ENCODE peak calls at places on chromosomes 13 and 19, in four cellular contexts. B is tibial nerve, D is AG04450, G is WTC11. E is an unnamed sample.

GRCh38 chr13:85312071-85312470 is 487.1 kb downstream of the SLITRK6 start:
- DNase-seq in B (no peak), D (no peak), G (no peak), E (no peak)

GRCh38 chr13:73194310-73194709 is 135.5 kb downstream of the KLF5 start:
- DNase-seq in B (no peak), D (no peak), G (no peak), E (no peak)

GRCh38 chr13:94065741-94066140 is 413.7 kb downstream of the DCT start:
- DNase-seq in B (no peak), D (peak; percentile 23), G (no peak), E (no peak)

GRCh38 chr13:33174491-33174890 is 111.1 kb downstream of the STARD13 start:
- DNase-seq in B (no peak), D (no peak), G (no peak), E (no peak)

GRCh38 chr19:1066748-1067340 is at the start of gene ARHGAP45:
- DNase-seq in B (no peak), D (no peak), G (peak; percentile 49), E (no peak)

GRCh38 chr19:46015080-46015960 is 7.5 kb downstream of the PGLYRP1 start:
- DNase-seq in B (no peak), D (no peak), G (peak; percentile 92), E (peak; percentile 76)

GRCh38 chr19:41206926-41207750 is 11.9 kb upstream of the AXL start:
- DNase-seq in B (peak; percentile 90), D (no peak), G (no peak), E (no peak)

GRCh38 chr13:101838305-101838835 is 385.9 kb downstream of the ITGBL1 start:
- DNase-seq in B (no peak), D (no peak), G (no peak), E (no peak)

GRCh38 chr19:307793-308420 is 16.7 kb upstream of the PLPP2 start:
- DNase-seq in B (no peak), D (no peak), G (no peak), E (no peak)

GRCh38 chr19:48108997-48109782 is 1.4 kb downstream of the PLA2G4C start:
- DNase-seq in B (no peak), D (no peak), G (no peak), E (no peak)

GRCh38 chr13:22801402-22802003 is 379.3 kb upstream of the SGCG start:
- DNase-seq in B (no peak), D (no peak), G (no peak), E (no peak)

GRCh38 chr19:33373701-33374405 is at the start of gene CEBPG:
- DNase-seq in B (no peak), D (no peak), G (peak; percentile 44), E (peak; percentile 75)
- TF ChIP-seq CTCF in B (no peak), D (peak; percentile 8), G (no peak), E (peak; percentile 15)

DNA sequence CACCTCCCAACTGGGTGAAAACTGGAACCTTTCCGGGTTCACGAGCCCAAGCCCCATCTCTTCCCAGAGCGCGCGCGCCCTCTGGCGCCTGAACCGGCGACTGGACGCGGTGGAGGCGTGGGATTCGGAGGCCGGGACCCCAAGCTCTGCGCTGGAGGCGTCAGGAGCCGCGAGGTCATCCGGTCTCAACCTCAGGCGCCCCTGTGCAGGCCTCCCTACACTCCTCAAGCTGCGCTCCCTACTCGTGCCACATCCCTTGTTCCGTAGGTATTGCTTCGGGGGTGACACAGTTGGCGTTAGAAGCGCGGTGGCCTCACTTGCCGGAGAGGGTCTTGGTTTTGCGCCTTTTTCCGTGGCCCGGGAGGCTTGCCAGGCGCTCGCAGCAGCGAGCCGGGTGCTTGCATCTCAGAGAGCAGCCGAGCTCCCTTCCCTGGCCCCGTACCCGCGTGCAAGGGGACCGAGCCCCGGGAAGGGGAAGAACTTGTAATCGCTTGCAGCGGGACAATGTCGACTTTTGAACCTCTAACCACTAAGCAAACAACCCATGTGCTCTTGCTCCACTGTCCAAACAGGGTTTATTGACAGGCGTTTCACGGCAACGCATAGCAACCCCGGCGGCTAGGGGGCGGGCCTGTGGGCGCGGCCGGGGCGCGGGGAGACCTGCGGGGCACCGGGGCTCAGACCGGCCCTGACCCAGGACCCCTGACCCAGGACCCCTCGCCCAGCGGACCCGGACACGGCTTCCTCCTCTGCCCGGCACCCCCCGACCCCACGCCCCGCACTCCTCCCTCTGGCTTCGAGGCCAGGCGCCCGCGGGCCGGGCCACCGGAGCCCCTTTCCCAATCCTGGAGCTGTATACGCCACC is 8.5 kb downstream of the CDX2 start:
- DNase-seq in B (no peak), D (no peak), G (peak; percentile 89), E (peak; percentile 75)
- TF ChIP-seq CTCF in B (no peak), D (peak; percentile 29), G (peak; percentile 55), E (peak; percentile 59)

GRCh38 chr13:28120317-28120716 is 18.0 kb upstream of the PAN3 start:
- DNase-seq in B (no peak), D (no peak), G (no peak), E (no peak)

GRCh38 chr13:28116736-28117135 is 16.4 kb upstream of the FLT3 start:
- DNase-seq in B (no peak), D (no peak), G (no peak), E (no peak)

GRCh38 chr13:28121224-28121623 is 17.1 kb upstream of the PAN3 start:
- DNase-seq in B (no peak), D (no peak), G (no peak), E (no peak)

GRCh38 chr13:28117689-28118377 is 17.5 kb upstream of the FLT3 start:
- DNase-seq in B (no peak), D (no peak), G (no peak), E (no peak)
- TF ChIP-seq CTCF in B (no peak), D (no peak), G (no peak), E (no peak)

GRCh38 chr13:110444226-110444653 is 117.3 kb downstream of the RAB20 start:
- DNase-seq in B (no peak), D (no peak), G (no peak), E (no peak)
- TF ChIP-seq CTCF in B (no peak), D (no peak), G (no peak), E (no peak)

GRCh38 chr13:51784097-51784496 is 19.9 kb downstream of the DHRS12 start:
- DNase-seq in B (no peak), D (no peak), G (no peak), E (no peak)

GRCh38 chr13:51780099-51780498 is 23.9 kb downstream of the DHRS12 start:
- DNase-seq in B (no peak), D (no peak), G (no peak), E (no peak)

GRCh38 chr13:51782026-51782710 is 21.8 kb downstream of the DHRS12 start:
- DNase-seq in B (no peak), D (no peak), G (no peak), E (no peak)

GRCh38 chr13:51783432-51784094 is 20.4 kb downstream of the DHRS12 start:
- DNase-seq in B (no peak), D (no peak), G (no peak), E (peak; percentile 30)

GRCh38 chr13:51781246-51782022 is 22.5 kb downstream of the DHRS12 start:
- DNase-seq in B (no peak), D (no peak), G (peak; percentile 56), E (no peak)
- TF ChIP-seq CTCF in B (no peak), D (peak; percentile 39), G (no peak), E (no peak)

E was measured in glutamatergic neuron.